ENCODE peak calls at places on chromosome X, in eight cellular contexts. U is HFF-Myc, P is BJ, N is GM06990, T is uterus, E is fibroblast of pulmonary artery, Q is GM20000, B is cardiac muscle cell. O is an unnamed sample.

GRCh38 chrX:47540754-47541538 is 20.1 kb upstream of the ARAF start:
- DNase-seq in U (peak; percentile 87), P (peak; percentile 71), N (no peak), T (peak; percentile 86), E (peak; percentile 94), Q (peak; percentile 34), B (peak; percentile 89), O (peak; percentile 58)

GRCh38 chrX:41265615-41266014 is 68.3 kb upstream of the DDX3X start:
- DNase-seq in U (no peak), P (no peak), N (no peak), T (peak; percentile 64), E (peak; percentile 44), Q (no peak), B (no peak), O (no peak)

GRCh38 chrX:11629593-11630211 is 36.0 kb downstream of the ARHGAP6 start:
- DNase-seq in U (peak; percentile 44), P (peak; percentile 8), N (no peak), T (peak; percentile 65), E (peak; percentile 91), Q (peak; percentile 7), B (peak; percentile 30), O (peak; percentile 12)

GRCh38 chrX:53321216-53321942 is 40.0 kb upstream of the IQSEC2 start:
- DNase-seq in U (no peak), P (no peak), N (no peak), T (no peak), E (no peak), Q (peak; percentile 32), B (peak; percentile 19), O (no peak)

GRCh38 chrX:150569155-150569477 is 695 bp downstream of the MTM1 start:
- DNase-seq in U (no peak), P (no peak), N (no peak), T (no peak), E (peak; percentile 43), Q (peak; percentile 30), B (no peak), O (no peak)

GRCh38 chrX:44903107-44903506 is 30.1 kb downstream of the KDM6A start:
- DNase-seq in U (no peak), P (no peak), N (peak; percentile 39), T (no peak), E (peak; percentile 54), Q (no peak), B (no peak), O (no peak)

GRCh38 chrX:5163663-5164062 is 1065.0 kb downstream of the NLGN4X start:
- DNase-seq in U (no peak), P (no peak), N (no peak), T (no peak), E (no peak), Q (no peak), B (no peak), O (no peak)

GRCh38 chrX:50111762-50112161 is 89.0 kb downstream of the AKAP4 start:
- DNase-seq in U (no peak), P (no peak), N (no peak), T (no peak), E (no peak), Q (no peak), B (no peak), O (no peak)

GRCh38 chrX:22800360-22800759 is 199.4 kb upstream of the DDX53 start:
- DNase-seq in U (peak; percentile 50), P (peak; percentile 62), N (no peak), T (peak; percentile 12), E (peak; percentile 93), Q (no peak), B (no peak), O (no peak)

GRCh38 chrX:129561453-129561852 is 21.4 kb downstream of the OCRL start:
- DNase-seq in U (no peak), P (no peak), N (no peak), T (no peak), E (no peak), Q (no peak), B (no peak), O (no peak)

GRCh38 chrX:136572030-136572429 is 40.0 kb downstream of the VGLL1 start:
- DNase-seq in U (no peak), P (no peak), N (no peak), T (no peak), E (no peak), Q (peak; percentile 4), B (no peak), O (no peak)

GRCh38 chrX:7215842-7216241 is 67.9 kb upstream of the PUDP start:
- DNase-seq in U (no peak), P (no peak), N (no peak), T (no peak), E (no peak), Q (no peak), B (no peak), O (no peak)

GRCh38 chrX:130055899-130056298 is 54.4 kb downstream of the ELF4 start:
- DNase-seq in U (no peak), P (no peak), N (no peak), T (no peak), E (no peak), Q (no peak), B (no peak), O (no peak)

GRCh38 chrX:38260231-38260630 is 39.6 kb upstream of the SRPX start:
- DNase-seq in U (no peak), P (no peak), N (no peak), T (no peak), E (peak; percentile 21), Q (peak; percentile 52), B (peak; percentile 7), O (peak; percentile 39)

GRCh38 chrX:82748901-82749505 is 759.1 kb upstream of the POU3F4 start:
- DNase-seq in U (no peak), P (no peak), N (no peak), T (no peak), E (no peak), Q (no peak), B (no peak), O (no peak)

GRCh38 chrX:133005038-133005437 is 46.6 kb upstream of the HS6ST2 start:
- DNase-seq in U (no peak), P (no peak), N (no peak), T (no peak), E (peak; percentile 9), Q (peak; percentile 10), B (peak; percentile 48), O (peak; percentile 15)

GRCh38 chrX:30649859-30650258 is 3.4 kb upstream of the GK start:
- DNase-seq in U (no peak), P (no peak), N (peak; percentile 25), T (no peak), E (peak; percentile 33), Q (peak; percentile 22), B (no peak), O (peak; percentile 24)

GRCh38 chrX:102745513-102746133 is 25.1 kb downstream of the GPRASP3 start:
- DNase-seq in U (no peak), P (no peak), N (no peak), T (peak; percentile 20), E (no peak), Q (no peak), B (peak; percentile 19), O (no peak)

GRCh38 chrX:17464196-17464595 is 89.2 kb downstream of the NHS start:
- DNase-seq in U (no peak), P (peak; percentile 39), N (no peak), T (no peak), E (no peak), Q (no peak), B (no peak), O (no peak)

GRCh38 chrX:47497274-47497673 is 14.3 kb upstream of the ZNF41 start:
- DNase-seq in U (no peak), P (no peak), N (no peak), T (no peak), E (peak; percentile 57), Q (no peak), B (no peak), O (no peak)

GRCh38 chrX:16479206-16479869 is 170.6 kb upstream of the S100G start:
- DNase-seq in U (no peak), P (no peak), N (no peak), T (no peak), E (peak; percentile 7), Q (no peak), B (no peak), O (no peak)

GRCh38 chrX:150934453-150934852 is 36.0 kb upstream of the CD99L2 start:
- DNase-seq in U (no peak), P (peak; percentile 52), N (no peak), T (peak; percentile 29), E (peak; percentile 31), Q (no peak), B (no peak), O (no peak)

GRCh38 chrX:133185938-133186337 is 32.2 kb downstream of the TFDP3 start:
- DNase-seq in U (no peak), P (no peak), N (no peak), T (no peak), E (no peak), Q (no peak), B (no peak), O (no peak)

GRCh38 chrX:39930777-39931553 is 166.8 kb downstream of the BCOR start:
- DNase-seq in U (no peak), P (no peak), N (no peak), T (no peak), E (no peak), Q (no peak), B (no peak), O (no peak)

GRCh38 chrX:79161655-79162054 is 17.2 kb downstream of the GPR174 start:
- DNase-seq in U (no peak), P (no peak), N (peak; percentile 50), T (no peak), E (no peak), Q (no peak), B (peak; percentile 6), O (peak; percentile 8)

GRCh38 chrX:19987856-19988255 is 3.0 kb downstream of the BCLAF3 start:
- DNase-seq in U (no peak), P (no peak), N (no peak), T (no peak), E (no peak), Q (no peak), B (no peak), O (no peak)
- TF ChIP-seq CTCF in U (no peak), P (no peak), N (no peak), T (no peak), E (no peak), Q (no peak), B (no peak), O (no peak)

GRCh38 chrX:106999002-106999975 is 723 bp downstream of the MORC4 start:
- DNase-seq in U (peak; percentile 17), P (no peak), N (peak; percentile 22), T (peak; percentile 54), E (peak; percentile 64), Q (peak; percentile 34), B (peak; percentile 78), O (peak; percentile 7)
- TF ChIP-seq CTCF in U (peak; percentile 34), P (peak; percentile 59), N (peak; percentile 32), T (peak; percentile 38), E (peak; percentile 45), Q (no peak), B (peak; percentile 54), O (peak; percentile 49)

GRCh38 chrX:43706786-43707185 is 50.7 kb downstream of the MAOA start:
- DNase-seq in U (no peak), P (no peak), N (no peak), T (no peak), E (no peak), Q (no peak), B (no peak), O (no peak)
- TF ChIP-seq CTCF in U (no peak), P (no peak), N (no peak), T (no peak), E (no peak), Q (no peak), B (no peak), O (no peak)

DNA sequence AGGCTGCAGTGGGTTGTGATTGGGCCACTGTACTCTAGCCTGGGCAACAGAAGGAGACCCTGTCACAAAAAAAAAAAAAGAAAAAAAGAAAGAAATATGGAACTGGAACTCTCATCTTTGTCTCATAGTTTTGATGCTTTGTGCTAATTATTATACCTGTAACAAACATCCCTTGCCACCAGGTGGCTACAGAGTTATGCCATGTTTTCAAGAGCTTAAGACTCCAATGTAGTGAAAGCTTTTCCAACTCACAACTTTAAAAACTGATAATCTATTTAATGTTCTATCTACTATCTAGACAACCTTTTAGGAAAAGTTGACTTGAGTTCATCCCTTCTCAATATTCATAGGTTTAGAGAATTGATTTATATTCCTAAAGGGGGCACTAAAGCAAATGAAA is 42.4 kb downstream of the HTR2C start:
- DNase-seq in U (no peak), P (no peak), N (no peak), T (no peak), E (peak; percentile 42), Q (peak; percentile 1), B (peak; percentile 52), O (no peak)
- TF ChIP-seq CTCF in U (peak; percentile 5), P (peak; percentile 34), N (peak; percentile 35), T (no peak), E (peak; percentile 40), Q (no peak), B (peak; percentile 37), O (no peak)

O was measured in GM10248.